ENCODE peak calls at places on chromosomes 4 and X, in nine cellular contexts. H is tibial nerve, R is HFF-Myc, G is astrocyte, A is MCF 10A, Z is endothelial cell, O is pancreas, C is osteocyte, B is vagina. E is an unnamed sample.

GRCh38 chr4:122450847-122451246 is 5.7 kb downstream of the IL2 start:
- DNase-seq in A (peak), R (peak), H (no peak), C (no peak), B (no peak), Z (peak), G (no peak), O (no peak), E (peak)

GRCh38 chrX:118216086-118216485 is 99.5 kb upstream of the KLHL13 start:
- DNase-seq in A (no peak), C (no peak), R (no peak), O (no peak), H (no peak), Z (no peak), B (no peak), G (peak), E (no peak)

GRCh38 chr4:7649741-7650531 is 215.2 kb upstream of the PSAPL1 start:
- DNase-seq in O (no peak), C (no peak), G (peak), A (peak), Z (no peak), B (no peak), H (no peak), R (peak), E (peak)

GRCh38 chrX:40201486-40201885 is 103.7 kb upstream of the BCOR start:
- DNase-seq in B (no peak), H (no peak), A (no peak), R (no peak), C (no peak), Z (no peak), O (no peak), G (no peak), E (no peak)

GRCh38 chr4:108070775-108071174 is 81.1 kb downstream of the HADH start:
- DNase-seq in A (no peak), R (no peak), H (no peak), B (no peak), Z (no peak), C (no peak), G (no peak), O (no peak), E (no peak)

GRCh38 chr4:122827899-122828601 is 1.4 kb downstream of the FGF2 start:
- DNase-seq in C (no peak), Z (peak), O (no peak), R (no peak), G (peak), A (peak), B (no peak), H (peak), E (no peak)

GRCh38 chr4:16505726-16506125 is 279.5 kb upstream of the TAPT1 start:
- DNase-seq in H (no peak), C (no peak), R (no peak), O (no peak), B (no peak), A (peak), G (no peak), Z (peak), E (peak)

GRCh38 chr4:91092398-91092955 is 965.3 kb downstream of the CCSER1 start:
- DNase-seq in B (no peak), G (no peak), A (peak), C (no peak), O (no peak), H (no peak), R (no peak), Z (no peak), E (no peak)

GRCh38 chr4:112552668-112553067 is 36.7 kb upstream of the NEUROG2 start:
- DNase-seq in Z (no peak), R (peak), A (peak), O (no peak), G (peak), C (no peak), H (no peak), B (no peak), E (peak)

GRCh38 chr4:173243321-173243720 is 74.7 kb downstream of the GALNT7 start:
- DNase-seq in O (no peak), H (no peak), Z (no peak), R (no peak), B (no peak), G (peak), A (peak), C (no peak), E (peak)

GRCh38 chr4:146469053-146469452 is 52.7 kb downstream of the SLC10A7 start:
- DNase-seq in C (no peak), B (no peak), H (no peak), A (no peak), G (peak), Z (no peak), R (no peak), O (no peak), E (no peak)

GRCh38 chr4:107648178-107648991 is 71.6 kb downstream of the PAPSS1 start:
- DNase-seq in G (no peak), R (no peak), A (no peak), H (no peak), Z (no peak), O (no peak), C (no peak), B (no peak), E (no peak)

GRCh38 chrX:114650351-114650750 is 66.5 kb downstream of the HTR2C start:
- DNase-seq in H (no peak), Z (no peak), C (no peak), G (no peak), R (no peak), B (no peak), A (no peak), O (no peak), E (no peak)

DNA sequence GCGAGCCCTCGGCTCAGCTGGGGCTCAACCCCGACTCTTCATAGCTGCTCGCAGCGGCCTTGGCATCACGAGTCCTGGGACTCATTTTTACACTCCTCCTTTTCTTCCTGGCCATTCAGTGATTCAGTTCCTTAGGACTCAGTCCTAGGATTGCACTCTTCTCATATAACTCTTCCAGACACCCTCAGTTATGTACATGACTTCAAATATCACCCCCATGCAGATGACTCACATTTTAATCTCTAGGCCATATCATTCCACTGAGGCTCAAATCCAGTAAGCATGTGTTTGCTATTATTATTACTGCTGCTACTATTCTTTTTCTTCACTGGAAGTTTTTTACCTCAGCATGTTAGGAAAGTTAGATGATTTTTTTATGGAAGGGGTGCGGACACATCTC is 14.4 kb downstream of the ITGB1BP2 start:
- DNase-seq in A (no peak), Z (no peak), B (no peak), G (peak), O (no peak), C (no peak), R (no peak), H (no peak), E (peak)
- TF ChIP-seq CTCF in A (no peak), Z (no peak), B (no peak), G (no peak), O (no peak), C (no peak), R (no peak), H (no peak), E (no peak)

GRCh38 chr4:88802138-88802537 is 104.5 kb upstream of the NAP1L5 start:
- DNase-seq in H (no peak), R (no peak), A (no peak), B (no peak), O (no peak), G (no peak), C (no peak), Z (no peak), E (no peak)
- TF ChIP-seq CTCF in H (no peak), R (no peak), A (no peak), B (no peak), O (no peak), G (no peak), C (no peak), Z (no peak), E (no peak)

DNA sequence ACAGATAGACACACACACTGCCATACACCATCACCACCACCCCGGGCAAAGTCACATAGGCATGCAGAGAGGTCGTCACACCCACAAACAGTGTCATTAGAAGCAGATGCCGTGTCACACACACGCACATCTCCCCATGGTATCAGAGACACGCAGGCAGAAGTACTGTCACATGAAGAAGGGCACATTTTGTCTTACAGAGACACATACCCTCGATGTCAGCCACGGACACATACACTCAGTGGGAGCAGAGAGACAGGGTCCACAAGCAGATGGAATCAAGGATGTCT is 3.3 kb downstream of the NALF2 start:
- DNase-seq in O (no peak), H (no peak), R (no peak), C (peak), Z (no peak), B (peak), G (no peak), A (no peak), E (no peak)
- TF ChIP-seq CTCF in O (no peak), H (no peak), R (no peak), C (no peak), Z (no peak), B (no peak), G (no peak), A (no peak), E (no peak)

DNA sequence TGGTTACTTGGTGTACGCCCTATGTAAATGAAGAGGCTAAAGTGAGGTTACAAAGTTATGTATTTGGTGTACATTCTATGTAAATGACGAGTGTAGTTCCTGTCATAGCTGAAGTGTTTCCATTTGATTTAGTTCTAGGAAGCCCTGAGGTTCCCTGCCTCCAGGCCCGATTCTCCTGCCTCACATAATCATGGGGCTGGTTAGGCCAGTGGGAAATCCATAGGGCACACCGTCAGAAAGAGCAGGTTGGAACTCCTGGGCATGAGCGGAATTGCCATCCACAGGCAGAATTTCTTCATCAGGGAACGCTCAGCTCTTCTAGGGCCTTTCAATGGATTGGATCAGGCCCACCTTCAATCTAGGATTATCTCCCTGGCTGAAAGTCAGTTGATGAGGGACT is 24.3 kb upstream of the HOPX start:
- DNase-seq in H (no peak), A (no peak), C (no peak), G (no peak), R (no peak), B (no peak), O (no peak), Z (no peak), E (no peak)
- TF ChIP-seq CTCF in H (no peak), A (no peak), C (no peak), G (no peak), R (no peak), B (no peak), O (no peak), Z (no peak), E (no peak)

E was measured in HFFc6.